ENCODE peak calls at places on chromosomes 1 and 21, in four cellular contexts. K is K562, J is WTC11, G is HepG2. M is an unnamed sample.

GRCh38 chr1:227472772-227473171 is 90.6 kb upstream of the ZNF678 start:
- DNase-seq in K (no peak), G (no peak), J (no peak), M (no peak)

GRCh38 chr1:8428441-8428840 is 110.5 kb downstream of the SLC45A1 start:
- DNase-seq in G (no peak), J (no peak), K (no peak), M (no peak)

GRCh38 chr21:44253832-44254700 is 7.6 kb downstream of the DNMT3L start:
- DNase-seq in G (no peak), J (no peak), K (no peak), M (no peak)

GRCh38 chr1:74402873-74403272 is 109.5 kb downstream of the LRRC53 start:
- DNase-seq in J (no peak), K (no peak), G (no peak), M (no peak)

GRCh38 chr1:59750612-59751395 is 63.9 kb upstream of the HOOK1 start:
- DNase-seq in G (no peak), J (no peak), K (no peak), M (no peak)

GRCh38 chr1:234842726-234843641 is 233.0 kb upstream of the IRF2BP2 start:
- DNase-seq in K (peak), G (no peak), J (no peak), M (peak)

GRCh38 chr1:43442756-43443155 is 11.0 kb downstream of the HYI start:
- DNase-seq in J (no peak), K (no peak), G (no peak), M (no peak)

GRCh38 chr1:92544756-92545165 is 58.0 kb upstream of the GFI1 start:
- DNase-seq in J (no peak), G (no peak), K (peak), M (no peak)

GRCh38 chr1:93877529-93877928 is 1.5 kb downstream of the DNTTIP2 start:
- DNase-seq in J (no peak), K (no peak), G (no peak), M (no peak)

GRCh38 chr1:232628335-232629214 is 1.4 kb downstream of the SIPA1L2 start:
- DNase-seq in J (no peak), G (no peak), K (no peak), M (no peak)

GRCh38 chr1:211830330-211831142 is at the start of gene LPGAT1:
- DNase-seq in J (peak), K (peak), G (peak), M (no peak)

GRCh38 chr1:192539450-192540132 is 36.0 kb upstream of the RGS1 start:
- DNase-seq in G (peak), J (no peak), K (no peak), M (no peak)

GRCh38 chr1:192546596-192547199 is 28.9 kb upstream of the RGS1 start:
- DNase-seq in J (no peak), K (no peak), G (no peak), M (no peak)

GRCh38 chr1:192545781-192546521 is 29.6 kb upstream of the RGS1 start:
- DNase-seq in J (no peak), K (no peak), G (no peak), M (peak)

GRCh38 chr1:192543445-192543844 is 32.1 kb upstream of the RGS1 start:
- DNase-seq in G (no peak), K (no peak), J (no peak), M (no peak)

GRCh38 chr1:192544983-192545393 is 30.6 kb upstream of the RGS1 start:
- DNase-seq in G (no peak), J (no peak), K (no peak), M (peak)
- TF ChIP-seq NR2C2 in G (no peak), J (no peak), K (no peak), M (no peak)

GRCh38 chr1:90133133-90133532 is 138.2 kb downstream of the ZNF326 start:
- DNase-seq in G (peak), K (peak), J (peak), M (no peak)

GRCh38 chr1:90126834-90127233 is 131.9 kb downstream of the ZNF326 start:
- DNase-seq in G (no peak), J (no peak), K (no peak), M (no peak)

GRCh38 chr1:90135306-90135705 is 140.4 kb downstream of the ZNF326 start:
- DNase-seq in G (no peak), K (no peak), J (no peak), M (no peak)

GRCh38 chr1:90127288-90127953 is 132.5 kb downstream of the ZNF326 start:
- DNase-seq in J (no peak), G (no peak), K (no peak), M (peak)

DNA sequence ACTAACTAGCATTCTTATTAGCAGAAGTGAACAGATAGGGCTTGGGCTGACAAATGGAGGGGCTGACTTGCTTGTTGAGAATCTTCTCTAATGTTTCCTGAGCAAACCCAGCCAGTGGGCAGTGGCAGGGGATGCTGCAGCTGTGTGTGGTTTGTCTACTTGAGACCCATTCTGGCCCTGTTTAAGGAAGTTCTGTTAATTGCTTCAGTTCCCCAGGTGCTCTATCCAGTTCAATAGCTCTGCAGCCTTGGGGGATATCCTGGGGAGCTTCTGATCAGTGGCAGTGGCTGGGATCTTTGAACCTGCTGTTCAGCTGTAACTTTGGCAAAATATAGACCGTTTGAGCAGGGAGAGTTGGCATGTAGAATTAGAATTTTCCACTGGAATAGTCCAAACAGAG is 137.4 kb downstream of the ZNF326 start:
- DNase-seq in K (no peak), J (no peak), G (no peak), M (no peak)
- TF ChIP-seq USF2 in K (no peak), J (no peak), G (no peak), M (no peak)

GRCh38 chr21:42599486-42599885 is 53.9 kb upstream of the PDE9A start:
- DNase-seq in K (no peak), G (no peak), J (no peak), M (no peak)
- TF ChIP-seq NR2C2 in K (no peak), G (no peak), J (no peak), M (no peak)

DNA sequence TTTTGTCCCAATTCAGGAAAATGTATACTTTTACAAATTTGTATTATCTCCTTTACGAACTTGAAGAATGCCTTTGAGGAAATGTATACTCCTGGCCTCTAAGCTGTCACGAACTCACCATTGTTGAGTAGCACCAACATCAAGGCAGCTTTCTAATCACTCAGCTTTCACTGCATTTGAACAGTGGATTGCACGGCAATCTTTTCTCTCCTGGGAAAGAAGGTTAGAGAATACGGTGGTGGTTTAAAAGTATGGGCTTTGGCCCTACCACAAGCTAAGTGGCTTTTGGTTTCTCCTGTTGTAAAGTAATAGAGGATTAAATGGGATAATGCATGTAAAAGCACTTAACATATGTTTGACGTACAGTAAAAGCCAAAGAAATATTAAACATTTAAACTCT is 57.8 kb downstream of the CNST start:
- DNase-seq in J (no peak), K (no peak), G (no peak), M (no peak)
- TF ChIP-seq USF2 in J (no peak), K (no peak), G (no peak), M (no peak)

DNA sequence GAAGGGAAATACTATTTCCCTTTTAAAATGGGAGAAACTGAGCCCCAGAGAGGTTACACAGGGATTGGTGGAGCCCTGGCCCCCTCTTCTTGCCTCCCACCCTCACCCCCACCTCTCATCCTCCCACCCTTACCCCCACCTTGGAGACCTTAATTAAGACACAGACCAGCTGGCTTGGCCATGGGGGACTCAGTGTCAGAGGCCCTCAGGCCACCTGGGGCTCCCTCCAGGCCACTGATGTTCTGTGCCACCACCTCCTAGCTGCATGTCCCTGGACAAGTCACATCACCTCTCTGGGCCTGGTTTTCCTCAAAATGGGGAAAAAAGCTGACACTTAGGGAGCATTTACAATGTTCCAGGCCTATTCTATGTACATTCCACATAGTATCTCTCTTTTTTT is 51.5 kb downstream of the SDC3 start:
- DNase-seq in K (no peak), G (no peak), J (no peak), M (no peak)
- TF ChIP-seq NR2C2 in K (no peak), G (no peak), J (no peak), M (no peak)

DNA sequence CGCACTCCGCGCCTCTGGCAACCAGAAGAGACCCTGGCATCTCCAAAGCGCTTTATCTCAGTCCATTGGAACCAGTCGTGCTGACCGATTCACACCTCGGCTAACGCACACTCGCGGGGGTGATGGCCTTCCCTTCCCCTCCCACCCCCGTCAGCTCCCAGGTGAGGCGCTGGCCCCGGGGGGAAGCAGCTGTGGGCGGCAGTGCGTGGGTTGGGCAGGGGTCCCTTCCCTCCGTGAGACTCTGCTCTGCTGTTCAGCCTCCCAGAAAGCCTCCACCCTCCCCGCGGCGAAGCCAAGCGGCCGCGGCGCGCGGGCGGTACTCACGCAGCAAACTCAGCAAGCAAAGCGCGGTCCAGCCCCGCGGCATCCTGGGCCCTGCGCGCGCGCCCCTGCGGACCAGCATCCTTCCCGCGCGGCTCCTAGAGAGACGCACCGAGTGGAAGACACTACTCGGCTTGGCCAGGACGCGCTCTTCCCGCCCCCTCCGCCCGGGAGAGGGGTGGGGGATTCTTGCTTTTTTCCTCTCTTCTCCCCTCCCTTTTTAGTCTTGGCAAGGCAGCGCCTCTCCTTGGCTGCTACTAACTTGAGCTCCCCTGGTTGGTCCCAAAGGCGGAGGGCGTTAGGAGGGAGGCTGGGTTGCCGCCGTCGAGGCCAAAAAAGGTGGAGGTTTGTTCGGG is at the start of gene CD34:
- DNase-seq in G (no peak), K (no peak), J (peak), M (no peak)
- TF ChIP-seq USF2 in G (no peak), K (no peak), J (no peak), M (no peak)

GRCh38 chr1:24081190-24081589 is 30.7 kb downstream of the MYOM3 start:
- DNase-seq in J (no peak), G (no peak), K (no peak), M (no peak)
- TF ChIP-seq NR2C2 in J (no peak), G (no peak), K (no peak), M (no peak)

GRCh38 chr1:14294860-14295259 is 303.6 kb upstream of the KAZN start:
- DNase-seq in G (no peak), K (no peak), J (no peak), M (no peak)

GRCh38 chr1:14297356-14297755 is 301.1 kb upstream of the KAZN start:
- DNase-seq in J (no peak), K (no peak), G (no peak), M (no peak)

GRCh38 chr1:14298806-14299205 is 299.7 kb upstream of the KAZN start:
- DNase-seq in K (no peak), J (no peak), G (no peak), M (no peak)

GRCh38 chr1:14294006-14294405 is 304.5 kb upstream of the KAZN start:
- DNase-seq in G (no peak), K (no peak), J (no peak), M (no peak)

DNA sequence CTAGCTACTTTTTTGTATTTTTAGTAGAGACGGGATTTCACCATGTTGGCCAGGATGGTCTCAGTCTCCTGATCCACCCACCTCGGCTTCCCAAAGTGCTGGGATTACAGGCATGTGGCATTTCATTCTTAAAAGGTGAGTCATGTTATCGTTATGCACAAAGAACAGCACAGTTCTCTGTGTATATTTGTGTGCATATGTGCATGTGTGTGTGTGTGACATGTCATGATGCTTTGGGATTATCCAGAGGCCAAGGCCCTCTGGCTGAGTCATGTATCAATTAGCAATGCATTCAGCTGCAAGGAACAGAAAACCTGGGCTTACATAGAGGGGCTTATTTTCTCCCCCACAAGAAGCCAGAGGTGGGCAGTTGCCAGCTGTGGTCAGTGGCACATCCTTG is 301.7 kb upstream of the KAZN start:
- DNase-seq in G (no peak), K (no peak), J (no peak), M (no peak)
- TF ChIP-seq USF2 in G (no peak), K (no peak), J (no peak), M (no peak)

GRCh38 chr1:168709407-168709891 is 19.6 kb downstream of the DPT start:
- DNase-seq in G (no peak), J (no peak), K (no peak), M (no peak)
- TF ChIP-seq NR2C2 in G (no peak), J (no peak), K (no peak), M (no peak)